ENCODE peak calls at places on chromosomes 11 and 22, in five cellular contexts. P is GM12891, Z is SK-N-SH, K is K562, C is H1. A is an unnamed sample.

GRCh38 chr11:6538456-6538855 is 41.4 kb downstream of the DNHD1 start:
- DNase-seq in P (no peak), C (no peak), K (no peak), Z (no peak), A (no peak)

GRCh38 chr11:1458340-1459218 is 28.0 kb downstream of the MOB2 start:
- DNase-seq in K (peak; percentile 88), C (peak; percentile 19), P (no peak), Z (peak; percentile 90), A (no peak)

GRCh38 chr11:117677729-117678310 is 119.2 kb downstream of the DSCAML1 start:
- DNase-seq in K (no peak), C (no peak), Z (no peak), P (no peak), A (no peak)

GRCh38 chr11:15059132-15059531 is 14.3 kb upstream of the CALCB start:
- DNase-seq in C (no peak), Z (no peak), P (no peak), K (no peak), A (no peak)

GRCh38 chr11:85182437-85183109 is 444.6 kb downstream of the DLG2 start:
- DNase-seq in K (peak; percentile 8), Z (peak; percentile 24), P (peak; percentile 14), C (no peak), A (no peak)

GRCh38 chr11:134454146-134454690 is 42.2 kb upstream of the B3GAT1 start:
- DNase-seq in Z (no peak), C (no peak), K (no peak), P (no peak), A (no peak)

GRCh38 chr11:3080733-3081385 is 23.6 kb upstream of the CARS1 start:
- DNase-seq in Z (no peak), K (no peak), C (no peak), P (no peak), A (no peak)

GRCh38 chr11:74929431-74930363 is 19.2 kb downstream of the XRRA1 start:
- DNase-seq in K (peak; percentile 45), C (no peak), P (peak; percentile 30), Z (peak; percentile 58), A (peak; percentile 49)

GRCh38 chr11:103744496-103745153 is 291.8 kb upstream of the DDI1 start:
- DNase-seq in K (no peak), C (no peak), P (no peak), Z (no peak), A (peak; percentile 8)

GRCh38 chr11:77377734-77378133 is 76.2 kb upstream of the GDPD4 start:
- DNase-seq in C (no peak), P (no peak), K (no peak), Z (no peak), A (no peak)

GRCh38 chr22:40088818-40089217 is 88.9 kb upstream of the TNRC6B start:
- DNase-seq in K (no peak), P (no peak), Z (no peak), C (no peak), A (no peak)

GRCh38 chr11:68889948-68890446 is 13.6 kb downstream of the MRPL21 start:
- DNase-seq in Z (peak; percentile 89), C (peak; percentile 57), K (peak; percentile 57), P (no peak), A (no peak)

GRCh38 chr11:134724779-134725140 is 312.7 kb upstream of the B3GAT1 start:
- DNase-seq in C (no peak), Z (no peak), P (no peak), K (no peak), A (no peak)

GRCh38 chr22:25334091-25334490 is 114.7 kb downstream of the CRYBB2 start:
- DNase-seq in P (no peak), K (peak; percentile 22), C (no peak), Z (no peak), A (peak; percentile 0)

GRCh38 chr11:94681140-94681539 is 87.0 kb upstream of the AMOTL1 start:
- DNase-seq in K (no peak), C (no peak), Z (no peak), P (no peak), A (no peak)

GRCh38 chr11:36775157-36775556 is 177.1 kb upstream of the RAG2 start:
- DNase-seq in P (no peak), Z (no peak), K (no peak), C (no peak), A (no peak)

GRCh38 chr11:120747801-120748484 is 236.4 kb downstream of the GRIK4 start:
- DNase-seq in C (no peak), K (no peak), Z (no peak), P (no peak), A (no peak)

GRCh38 chr11:77066229-77067023 is at the start of gene CAPN5:
- DNase-seq in P (peak; percentile 98), Z (peak; percentile 99), C (peak; percentile 84), K (peak; percentile 99), A (no peak)

GRCh38 chr11:69105431-69106123 is 50.2 kb upstream of the SMIM38 start:
- DNase-seq in K (no peak), P (no peak), C (no peak), Z (peak; percentile 80), A (no peak)

GRCh38 chr11:69387409-69387885 is 93.5 kb downstream of the MYEOV start:
- DNase-seq in P (no peak), Z (no peak), K (no peak), C (no peak), A (no peak)

GRCh38 chr11:26992031-26992541 is 1.8 kb upstream of the FIBIN start:
- DNase-seq in Z (no peak), P (no peak), C (no peak), K (no peak), A (no peak)

GRCh38 chr22:50585781-50586180 is 3.1 kb upstream of the CHKB start:
- DNase-seq in P (no peak), K (no peak), Z (no peak), C (no peak), A (no peak)

GRCh38 chr22:50587407-50587806 is 4.8 kb upstream of the CHKB start:
- DNase-seq in Z (no peak), K (no peak), P (no peak), C (no peak), A (no peak)

GRCh38 chr22:50585238-50585637 is 2.6 kb upstream of the CHKB start:
- DNase-seq in C (no peak), Z (no peak), K (no peak), P (no peak), A (no peak)

GRCh38 chr22:50584106-50585096 is 1.8 kb upstream of the CHKB start:
- DNase-seq in Z (no peak), K (no peak), C (no peak), P (no peak), A (no peak)

GRCh38 chr22:50586416-50586815 is 3.8 kb upstream of the CHKB start:
- DNase-seq in C (no peak), Z (no peak), K (no peak), P (no peak), A (no peak)
- TF ChIP-seq TAF1 in C (no peak), Z (no peak), K (no peak), P (no peak), A (no peak)

DNA sequence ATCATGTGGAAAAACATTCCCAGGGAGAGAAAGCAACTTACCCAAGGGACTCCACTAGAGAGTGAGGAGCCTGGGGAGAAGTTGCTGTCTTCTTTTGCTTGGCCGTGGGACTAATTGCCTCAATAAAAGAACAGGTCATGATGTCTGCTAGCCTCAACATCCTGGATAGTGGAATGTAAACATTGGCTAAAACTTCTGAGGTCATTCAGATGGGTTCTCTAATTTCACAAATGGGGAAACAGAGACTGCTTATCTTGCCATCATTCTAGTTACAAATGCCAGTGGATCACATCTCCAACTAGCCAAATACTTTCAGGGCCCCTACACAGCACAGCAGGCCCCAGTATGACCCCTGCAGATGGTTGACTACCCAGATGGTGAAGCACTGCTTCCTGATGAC is 28.4 kb upstream of the PAMR1 start:
- DNase-seq in C (no peak), Z (no peak), K (no peak), P (no peak), A (no peak)
- TF ChIP-seq TAF1 in C (no peak), Z (no peak), K (no peak), P (no peak), A (no peak)

DNA sequence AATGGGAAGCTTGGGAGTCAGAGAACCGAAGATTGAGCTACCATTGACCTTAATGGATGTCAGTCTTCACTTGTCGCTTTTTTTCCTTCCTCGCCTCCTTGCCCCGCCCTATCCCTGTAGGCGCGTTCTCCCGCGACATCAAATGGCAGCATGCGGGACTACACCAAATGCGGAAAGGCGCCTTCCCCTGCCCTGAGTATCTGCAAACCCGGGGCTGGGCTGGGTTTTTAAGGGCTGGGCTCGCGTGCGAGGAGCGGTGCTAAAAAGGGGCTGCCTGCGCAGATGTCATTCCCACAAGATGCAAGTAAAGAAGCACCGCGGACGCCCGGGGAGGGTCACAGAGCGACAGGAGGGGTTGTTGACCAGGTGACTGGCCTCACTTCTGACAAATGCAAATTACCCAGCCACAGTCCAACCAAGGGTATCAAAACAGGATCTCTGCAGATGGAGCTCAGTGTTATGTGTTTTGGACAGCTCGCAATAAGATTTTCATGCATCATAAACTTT is 4.7 kb upstream of the FAM111B start:
- DNase-seq in Z (no peak), K (peak; percentile 17), P (peak; percentile 50), C (no peak), A (peak; percentile 74)
- TF ChIP-seq TAF1 in Z (no peak), K (no peak), P (no peak), C (peak; percentile 49), A (no peak)

DNA sequence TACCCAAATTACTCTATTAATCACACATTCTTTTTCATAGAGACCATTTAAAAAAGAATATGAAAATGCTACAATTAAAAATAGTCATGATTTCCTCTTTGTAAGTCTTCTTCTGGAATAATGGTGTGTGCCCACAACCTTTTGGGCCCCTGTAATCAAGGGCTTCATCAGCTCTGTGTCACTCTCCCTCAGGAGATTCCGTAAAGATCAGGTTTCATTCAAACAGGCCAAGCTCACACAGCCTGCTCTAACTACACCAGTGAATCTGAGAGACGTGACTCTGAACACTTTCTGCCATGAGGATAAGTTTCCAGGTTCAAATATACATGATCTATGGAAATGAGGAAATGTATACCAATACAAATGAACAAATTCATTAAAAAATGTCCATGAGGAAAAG is 9.5 kb downstream of the DRICH1 start:
- DNase-seq in Z (no peak), P (no peak), K (no peak), C (no peak), A (no peak)
- TF ChIP-seq TAF1 in Z (no peak), P (no peak), K (no peak), C (no peak), A (no peak)

DNA sequence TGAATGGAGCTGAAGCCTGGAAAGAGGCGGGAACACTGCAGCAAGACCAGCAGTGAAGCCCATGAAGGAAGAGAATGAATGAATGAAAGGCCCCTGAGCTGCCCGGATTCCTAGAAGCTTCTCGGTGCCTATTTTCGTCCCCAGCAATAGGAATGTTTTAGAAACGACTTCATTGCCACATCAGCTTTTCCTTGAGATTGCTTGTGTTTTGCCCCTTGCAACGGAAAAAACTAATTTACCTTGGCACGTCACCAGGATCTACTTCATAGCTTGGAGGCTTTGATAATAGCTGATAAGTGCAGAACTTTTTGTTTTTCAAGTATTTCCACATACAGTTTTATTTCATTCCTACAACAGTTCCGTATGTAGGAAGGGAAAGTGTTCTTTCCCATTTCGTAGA is 248.9 kb upstream of the NARS2 start:
- DNase-seq in K (no peak), Z (no peak), C (no peak), P (no peak), A (no peak)
- TF ChIP-seq TAF1 in K (no peak), Z (no peak), C (no peak), P (no peak), A (no peak)